ENCODE peak calls at places on chromosomes 12 and 14, in four cellular contexts. Z is IMR-90, R is H9, I is H1. O is an unnamed sample. For H3K4me1, the result is how much of the 10 kb centered on the place peaks cover.

GRCh38 chr12:92505373-92506340 is 197.1 kb upstream of the PLEKHG7 start:
- DNase-seq in Z (peak), R (no peak), I (no peak), O (peak)

GRCh38 chr12:116065561-116065960 is 211.9 kb downstream of the MED13L start:
- DNase-seq in Z (no peak), R (no peak), I (no peak), O (no peak)

GRCh38 chr12:85529896-85530295 is 249.9 kb downstream of the ALX1 start:
- DNase-seq in Z (no peak), R (no peak), I (no peak), O (no peak)

GRCh38 chr14:85058170-85058569 is 471.8 kb upstream of the FLRT2 start:
- DNase-seq in Z (peak), R (no peak), I (no peak), O (no peak)

GRCh38 chr14:63647696-63648410 is 6.2 kb upstream of the WDR89 start:
- DNase-seq in Z (peak), R (no peak), I (no peak), O (no peak)

GRCh38 chr12:101108130-101108529 is 101.9 kb downstream of the SLC5A8 start:
- DNase-seq in Z (no peak), R (peak), I (no peak), O (no peak)

GRCh38 chr14:33679461-33680225 is 271.2 kb downstream of the EGLN3 start:
- DNase-seq in Z (peak), R (no peak), I (no peak), O (peak)

GRCh38 chr14:104872469-104873341 is 7.6 kb downstream of the CEP170B start:
- DNase-seq in Z (peak), R (peak), I (peak), O (no peak)

GRCh38 chr14:101199028-101199770 is 295.7 kb upstream of the RTL1 start:
- DNase-seq in Z (no peak), R (peak), I (peak), O (no peak)

GRCh38 chr12:16586350-16587109 is 19.4 kb downstream of the LMO3 start:
- DNase-seq in Z (peak), R (no peak), I (no peak), O (no peak)

GRCh38 chr12:42332301-42332894 is 6.4 kb downstream of the PPHLN1 start:
- DNase-seq in Z (peak), R (no peak), I (no peak), O (no peak)

GRCh38 chr12:6899837-6900519 is 4.6 kb upstream of the LRRC23 start:
- DNase-seq in Z (peak), R (peak), I (no peak), O (no peak)

GRCh38 chr12:30515351-30515750 is 180.3 kb downstream of the IPO8 start:
- DNase-seq in Z (no peak), R (no peak), I (no peak), O (peak)

GRCh38 chr12:20438307-20438779 is 70.0 kb downstream of the PDE3A start:
- DNase-seq in Z (peak), R (no peak), I (no peak), O (no peak)

GRCh38 chr12:132143328-132144071 is 619 bp downstream of the DDX51 start:
- DNase-seq in Z (no peak), R (no peak), I (no peak), O (no peak)

GRCh38 chr14:91997492-91997891 is 42.4 kb downstream of the TRIP11 start:
- DNase-seq in Z (peak), R (no peak), I (no peak), O (no peak)

GRCh38 chr12:109458086-109458485 is 19.0 kb downstream of the KCTD10 start:
- DNase-seq in Z (peak), R (no peak), I (no peak), O (no peak)

GRCh38 chr12:56080556-56081138 is 682 bp downstream of the ERBB3 start:
- DNase-seq in Z (no peak), R (peak), I (peak), O (no peak)

GRCh38 chr12:70618371-70618770 is 18.9 kb downstream of the PTPRB start:
- DNase-seq in Z (no peak), R (no peak), I (no peak), O (no peak)

GRCh38 chr14:66140213-66140918 is 345.8 kb upstream of the CCDC196 start:
- DNase-seq in Z (no peak), R (no peak), I (no peak), O (no peak)

GRCh38 chr12:34298176-34298970 is 276.1 kb downstream of the ALG10 start:
- DNase-seq in Z (no peak), R (no peak), I (no peak), O (no peak)

GRCh38 chr12:122081697-122082221 is 3.2 kb downstream of the MLXIP start:
- DNase-seq in Z (peak), R (no peak), I (no peak), O (no peak)

GRCh38 chr12:38116968-38117367 is 199.6 kb upstream of the ALG10B start:
- DNase-seq in Z (no peak), R (no peak), I (no peak), O (no peak)

GRCh38 chr12:28543021-28543890 is 353.0 kb downstream of the CCDC91 start:
- DNase-seq in Z (no peak), R (no peak), I (no peak), O (no peak)

GRCh38 chr14:95533822-95534221 is 1.0 kb upstream of the GLRX5 start:
- DNase-seq in Z (no peak), R (no peak), I (no peak), O (no peak)

GRCh38 chr12:124928095-124928911 is 13.9 kb upstream of the UBC start:
- DNase-seq in Z (peak), R (peak), I (no peak), O (no peak)

GRCh38 chr14:25431211-25432076 is 381.5 kb upstream of the STXBP6 start:
- DNase-seq in Z (no peak), R (peak), I (peak), O (peak)

GRCh38 chr12:51890135-51890464 is 2.2 kb downstream of the ANKRD33 start:
- DNase-seq in Z (no peak), R (no peak), I (no peak), O (no peak)

GRCh38 chr12:43273467-43273866 is 278.5 kb downstream of the ADAMTS20 start:
- DNase-seq in Z (peak), R (no peak), I (no peak), O (no peak)

GRCh38 chr14:102071283-102071998 is 15.4 kb downstream of the HSP90AA1 start:
- DNase-seq in Z (peak), R (no peak), I (no peak), O (no peak)

GRCh38 chr12:122072031-122072970 is 6.3 kb upstream of the MLXIP start:
- DNase-seq in Z (peak), R (no peak), I (no peak), O (no peak)

GRCh38 chr14:39762576-39763401 is 330.6 kb upstream of the FBXO33 start:
- DNase-seq in Z (no peak), R (no peak), I (no peak), O (no peak)
- H4K91ac ChIP-seq in Z (no peak), R (no peak), I (no peak), O (no peak)

DNA sequence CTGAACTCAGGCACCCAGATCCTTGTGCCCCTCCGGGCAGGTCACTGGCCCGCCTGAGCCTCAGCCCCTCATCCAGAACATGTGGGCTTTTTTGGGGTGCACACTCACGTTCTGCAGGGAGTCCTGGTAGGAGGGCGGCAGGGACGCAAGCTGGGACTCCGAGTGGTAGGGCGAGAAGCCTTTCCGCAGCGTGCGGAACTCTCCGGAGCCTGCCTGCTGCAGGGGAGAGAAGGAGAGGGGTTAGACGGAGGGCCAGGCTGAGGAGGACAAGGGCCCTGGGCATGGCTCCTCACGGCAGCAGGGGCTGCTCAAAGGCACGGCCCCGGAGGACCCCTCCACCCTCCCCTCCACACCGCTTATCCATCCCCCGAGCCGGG is 40.8 kb downstream of the CCNK start:
- DNase-seq in Z (no peak), R (no peak), I (no peak), O (no peak)
- H3K4me1 ChIP-seq in Z (under half), R (under half), I (under half), O (under half)

DNA sequence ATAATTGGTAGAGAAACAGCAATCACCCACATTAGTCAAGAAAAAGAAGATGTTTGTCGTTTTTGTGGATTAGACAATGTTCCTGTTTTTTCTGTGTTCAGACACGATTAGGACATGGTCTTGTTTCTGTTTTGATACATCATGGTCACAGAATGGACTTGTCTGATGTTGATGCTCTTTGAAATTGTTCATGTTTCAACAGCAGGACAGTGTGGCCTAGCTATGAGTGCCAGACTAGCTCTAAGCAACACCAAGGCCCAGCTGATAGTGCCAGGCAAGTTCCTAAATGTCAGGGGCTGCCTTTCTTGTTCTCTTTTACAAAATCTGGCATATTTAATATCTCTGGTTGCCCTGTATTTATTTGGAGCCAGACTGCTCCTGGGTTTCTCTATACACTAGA is 40.9 kb upstream of the TOMM20L start:
- DNase-seq in Z (no peak), R (no peak), I (no peak), O (no peak)
- H4K91ac ChIP-seq in Z (no peak), R (no peak), I (no peak), O (no peak)

GRCh38 chr12:76871751-76872150 is 7.1 kb downstream of the CSRP2 start:
- DNase-seq in Z (no peak), R (no peak), I (no peak), O (no peak)
- H3K4me1 ChIP-seq in Z (under half), R (under half), I (under half), O (under half)

DNA sequence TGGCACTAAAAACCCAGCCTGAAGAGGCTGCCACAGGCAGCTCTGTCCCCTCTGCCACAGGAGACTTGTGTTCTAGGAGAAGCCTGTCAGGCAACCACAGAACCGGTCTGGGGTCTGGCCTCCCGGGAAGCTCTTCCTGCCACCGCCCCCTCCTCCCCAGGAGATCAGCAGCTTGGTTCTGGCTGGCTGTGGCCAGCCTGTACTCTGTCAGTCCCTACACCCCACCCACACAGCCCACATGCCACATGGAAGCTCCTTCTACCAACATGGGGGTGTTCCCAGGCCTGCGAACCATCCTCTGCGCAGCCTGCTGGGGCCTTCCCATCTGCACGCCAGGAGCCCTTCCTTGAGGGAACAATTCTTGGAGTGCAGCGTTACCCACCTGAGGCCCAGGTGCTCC is 16.8 kb downstream of the TMEM106C start:
- DNase-seq in Z (no peak), R (no peak), I (no peak), O (no peak)
- H4K91ac ChIP-seq in Z (no peak), R (no peak), I (no peak), O (no peak)

DNA sequence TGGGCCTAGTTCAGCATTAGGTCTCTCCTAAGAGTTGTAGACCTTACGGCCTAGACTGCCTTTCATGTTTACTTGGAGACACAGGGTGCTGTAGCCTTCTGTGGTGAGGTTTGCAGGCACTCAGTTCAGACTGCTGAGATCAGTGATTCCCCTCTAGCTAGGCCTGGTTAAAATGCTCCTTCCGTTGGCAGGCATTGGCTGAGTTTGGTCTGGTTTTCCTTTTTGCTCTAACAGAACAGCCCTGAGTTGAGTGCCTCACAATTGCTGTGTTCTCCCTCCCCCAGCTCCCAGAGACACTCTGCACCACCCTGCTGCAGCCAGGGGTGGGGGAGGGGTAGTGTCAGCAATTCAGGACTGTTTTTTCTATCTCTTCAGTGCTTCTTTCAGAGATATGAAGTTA is 178.9 kb upstream of the DYRK2 start:
- DNase-seq in Z (no peak), R (no peak), I (no peak), O (no peak)
- H3K4me1 ChIP-seq in Z (under half), R (under half), I (under half), O (under half)

O was measured in neuronal stem cell.